ENCODE peak calls at places on chromosome 1, in nine cellular contexts. L is progenitor cell of endocrine pancreas; Q is activated CD8-positive, alpha-beta memory T cell treated with anti-CD3 and anti-CD28 coated beads for 1 hour; X is DMS79; K is NCI-H2171 treated with DMSO at 0.1 percent for 48 hours; W is NCI-H2227 treated with DMSO at 0.1 percent for 48 hours; R is fibroblast of mammary gland; P is body of pancreas; T is cardiac fibroblast. Z is an unnamed sample.

GRCh38 chr1:205313681-205314308 is 7.8 kb downstream of the NUAK2 start:
- DNase-seq in L (peak), Q (no peak), X (peak), K (peak), W (peak), R (peak), P (peak), T (peak), Z (peak)

GRCh38 chr1:23421752-23422312 is 2.7 kb downstream of the TCEA3 start:
- DNase-seq in L (no peak), Q (no peak), X (no peak), K (no peak), W (no peak), R (peak), P (peak), T (peak), Z (no peak)

GRCh38 chr1:182329471-182329870 is 62.1 kb downstream of the GLUL start:
- DNase-seq in L (no peak), Q (no peak), X (no peak), K (no peak), W (no peak), R (no peak), P (no peak), T (no peak), Z (no peak)

GRCh38 chr1:23756676-23757075 is 13.4 kb downstream of the ELOA start:
- DNase-seq in L (no peak), Q (no peak), X (no peak), K (no peak), W (no peak), R (peak), P (no peak), T (peak), Z (peak)

GRCh38 chr1:150106331-150106730 is 38.8 kb downstream of the VPS45 start:
- DNase-seq in L (no peak), Q (no peak), X (no peak), K (no peak), W (no peak), R (no peak), P (no peak), T (no peak), Z (peak)

GRCh38 chr1:91124989-91125417 is 103.2 kb upstream of the ZNF644 start:
- DNase-seq in L (no peak), Q (no peak), X (no peak), K (no peak), W (no peak), R (no peak), P (no peak), T (no peak), Z (no peak)

GRCh38 chr1:150516050-150516591 is 569 bp downstream of the FALEC start:
- DNase-seq in L (no peak), Q (no peak), X (no peak), K (peak), W (peak), R (peak), P (no peak), T (peak), Z (peak)

GRCh38 chr1:213371769-213372619 is 321.0 kb downstream of the RPS6KC1 start:
- DNase-seq in L (no peak), Q (no peak), X (no peak), K (no peak), W (no peak), R (no peak), P (no peak), T (no peak), Z (no peak)

GRCh38 chr1:9890224-9890731 is 19.8 kb downstream of the CTNNBIP1 start:
- DNase-seq in L (no peak), Q (no peak), X (peak), K (peak), W (peak), R (peak), P (peak), T (peak), Z (peak)

GRCh38 chr1:178528219-178528962 is 15.5 kb downstream of the TEX35 start:
- DNase-seq in L (no peak), Q (no peak), X (no peak), K (peak), W (no peak), R (no peak), P (no peak), T (no peak), Z (no peak)

GRCh38 chr1:62299426-62300200 is 19.6 kb downstream of the KANK4 start:
- DNase-seq in L (no peak), Q (no peak), X (peak), K (no peak), W (peak), R (no peak), P (peak), T (no peak), Z (peak)

GRCh38 chr1:119784127-119784781 is 15.5 kb upstream of the HMGCS2 start:
- DNase-seq in L (no peak), Q (no peak), X (no peak), K (no peak), W (no peak), R (peak), P (peak), T (peak), Z (no peak)

GRCh38 chr1:22131875-22132486 is 10.9 kb downstream of the WNT4 start:
- DNase-seq in L (peak), Q (no peak), X (peak), K (peak), W (peak), R (no peak), P (peak), T (no peak), Z (no peak)

GRCh38 chr1:11907275-11908138 is 18.7 kb downstream of the KIAA2013 start:
- DNase-seq in L (peak), Q (peak), X (peak), K (peak), W (peak), R (peak), P (peak), T (peak), Z (peak)

GRCh38 chr1:172931846-172932245 is 118.9 kb downstream of the TNFSF18 start:
- DNase-seq in L (no peak), Q (no peak), X (no peak), K (no peak), W (no peak), R (no peak), P (no peak), T (no peak), Z (no peak)

GRCh38 chr1:150567341-150567716 is 12.1 kb downstream of the MCL1 start:
- DNase-seq in L (no peak), Q (no peak), X (no peak), K (no peak), W (no peak), R (peak), P (no peak), T (peak), Z (no peak)

GRCh38 chr1:83087851-83088250 is 911.1 kb downstream of the TTLL7 start:
- DNase-seq in L (no peak), Q (no peak), X (no peak), K (no peak), W (no peak), R (no peak), P (no peak), T (no peak), Z (no peak)

GRCh38 chr1:85584264-85584781 is 3.8 kb downstream of the CCN1 start:
- DNase-seq in L (no peak), Q (no peak), X (no peak), K (no peak), W (no peak), R (peak), P (no peak), T (peak), Z (peak)

GRCh38 chr1:183328371-183328770 is 89.8 kb downstream of the NMNAT2 start:
- DNase-seq in L (no peak), Q (no peak), X (no peak), K (no peak), W (no peak), R (no peak), P (no peak), T (no peak), Z (no peak)